ENCODE peak calls at places on chromosome 21, in four cellular contexts. One of them, this sample, is unnamed.

GRCh38 chr21:41726630-41726969 is 40.3 kb downstream of the RIPK4 start:
- DNase-seq in fibroblast of the aortic adventitia: no peak
- DNase-seq in fibroblast of lung: no peak
- DNase-seq in Peyer's patch: no peak
- DNase-seq in this sample: no peak

GRCh38 chr21:40685121-40685630 is 161.8 kb downstream of the DSCAM start:
- DNase-seq in fibroblast of lung: no peak
- DNase-seq in fibroblast of the aortic adventitia: no peak
- DNase-seq in Peyer's patch: no peak
- DNase-seq in this sample: peak

GRCh38 chr21:44484498-44485253 is 29.4 kb downstream of the LRRC3 start:
- DNase-seq in fibroblast of the aortic adventitia: no peak
- DNase-seq in Peyer's patch: no peak
- DNase-seq in fibroblast of lung: no peak
- DNase-seq in this sample: no peak

GRCh38 chr21:26715878-26716506 is 129.2 kb downstream of the ADAMTS1 start:
- DNase-seq in Peyer's patch: no peak
- DNase-seq in fibroblast of lung: peak
- DNase-seq in fibroblast of the aortic adventitia: peak
- DNase-seq in this sample: peak

GRCh38 chr21:45985471-45986315 is 4.1 kb downstream of the COL6A1 start:
- DNase-seq in fibroblast of lung: no peak
- DNase-seq in fibroblast of the aortic adventitia: no peak
- DNase-seq in Peyer's patch: peak
- DNase-seq in this sample: no peak

GRCh38 chr21:43919283-43919682 is 54.3 kb downstream of the AGPAT3 start:
- DNase-seq in Peyer's patch: no peak
- DNase-seq in fibroblast of the aortic adventitia: no peak
- DNase-seq in fibroblast of lung: no peak
- DNase-seq in this sample: no peak

GRCh38 chr21:35438643-35439404 is 389.7 kb upstream of the RUNX1 start:
- DNase-seq in fibroblast of the aortic adventitia: peak
- DNase-seq in Peyer's patch: no peak
- DNase-seq in fibroblast of lung: peak
- DNase-seq in this sample: no peak

GRCh38 chr21:45880097-45881068 is 101.2 kb upstream of the COL6A1 start:
- DNase-seq in fibroblast of the aortic adventitia: peak
- DNase-seq in Peyer's patch: peak
- DNase-seq in fibroblast of lung: peak
- DNase-seq in this sample: no peak

GRCh38 chr21:45806042-45806441 is 162.5 kb downstream of the PCBP3 start:
- DNase-seq in fibroblast of lung: no peak
- DNase-seq in fibroblast of the aortic adventitia: no peak
- DNase-seq in Peyer's patch: no peak
- DNase-seq in this sample: no peak

GRCh38 chr21:26423506-26423905 is 149.6 kb downstream of the CYYR1 start:
- DNase-seq in fibroblast of lung: no peak
- DNase-seq in fibroblast of the aortic adventitia: no peak
- DNase-seq in Peyer's patch: no peak
- DNase-seq in this sample: no peak

GRCh38 chr21:17819878-17820232 is 699 bp upstream of the C21orf91 start:
- DNase-seq in fibroblast of the aortic adventitia: no peak
- DNase-seq in fibroblast of lung: no peak
- DNase-seq in Peyer's patch: no peak
- DNase-seq in this sample: peak

GRCh38 chr21:46182548-46183336 is 1.5 kb downstream of the SPATC1L start:
- DNase-seq in Peyer's patch: no peak
- DNase-seq in fibroblast of lung: no peak
- DNase-seq in fibroblast of the aortic adventitia: peak
- DNase-seq in this sample: no peak